ENCODE peak calls at places on chromosomes 12 and 14, in four cellular contexts. One of them, this sample, is unnamed.

GRCh38 chr12:126819554-126819953 is 1447.4 kb upstream of the TMEM132C start:
- DNase-seq in H1: no peak
- DNase-seq in IMR-90: no peak
- DNase-seq in neuronal stem cell: no peak
- DNase-seq in this sample: no peak

GRCh38 chr12:16545836-16546235 is 60.1 kb downstream of the LMO3 start:
- DNase-seq in H1: no peak
- DNase-seq in IMR-90: no peak
- DNase-seq in neuronal stem cell: no peak
- DNase-seq in this sample: no peak

GRCh38 chr12:116927244-116927940 is 16.6 kb downstream of the FBXW8 start:
- DNase-seq in H1: no peak
- DNase-seq in IMR-90: no peak
- DNase-seq in neuronal stem cell: no peak
- DNase-seq in this sample: no peak

GRCh38 chr12:13342971-13343370 is 146.4 kb downstream of the EMP1 start:
- DNase-seq in H1: no peak
- DNase-seq in IMR-90: no peak
- DNase-seq in neuronal stem cell: no peak
- DNase-seq in this sample: no peak

GRCh38 chr14:69170848-69171247 is 17.9 kb upstream of the DCAF5 start:
- DNase-seq in H1: no peak
- DNase-seq in IMR-90: peak; percentile 17
- DNase-seq in neuronal stem cell: no peak
- DNase-seq in this sample: no peak

GRCh38 chr12:83866477-83866876 is 1046.1 kb downstream of the SLC6A15 start:
- DNase-seq in H1: no peak
- DNase-seq in IMR-90: no peak
- DNase-seq in neuronal stem cell: no peak
- DNase-seq in this sample: no peak

GRCh38 chr12:124861492-124861891 is 2.2 kb downstream of the SCARB1 start:
- DNase-seq in H1: no peak
- DNase-seq in IMR-90: no peak
- DNase-seq in neuronal stem cell: no peak
- DNase-seq in this sample: no peak

GRCh38 chr12:53101931-53102781 is 1.1 kb upstream of the SOAT2 start:
- DNase-seq in H1: no peak
- DNase-seq in IMR-90: no peak
- DNase-seq in neuronal stem cell: no peak
- DNase-seq in this sample: no peak

GRCh38 chr14:105026789-105027563 is 6.1 kb upstream of the CDCA4 start:
- DNase-seq in H1: no peak
- DNase-seq in IMR-90: peak; percentile 60
- DNase-seq in neuronal stem cell: no peak
- DNase-seq in this sample: no peak

GRCh38 chr12:77941396-77941795 is 110.7 kb downstream of the NAV3 start:
- DNase-seq in H1: no peak
- DNase-seq in IMR-90: no peak
- DNase-seq in neuronal stem cell: no peak
- DNase-seq in this sample: no peak

GRCh38 chr14:72651081-72651480 is 242.8 kb downstream of the DPF3 start:
- DNase-seq in H1: no peak
- DNase-seq in IMR-90: peak; percentile 55
- DNase-seq in neuronal stem cell: no peak
- DNase-seq in this sample: no peak

GRCh38 chr12:48985901-48986300 is 7.8 kb downstream of the WNT1 start:
- DNase-seq in H1: no peak
- DNase-seq in IMR-90: no peak
- DNase-seq in neuronal stem cell: no peak
- DNase-seq in this sample: no peak

GRCh38 chr12:29157486-29157946 is 8.4 kb downstream of the FAR2 start:
- DNase-seq in H1: no peak
- DNase-seq in IMR-90: peak; percentile 33
- DNase-seq in neuronal stem cell: no peak
- DNase-seq in this sample: no peak

GRCh38 chr14:61894452-61895077 is 132.3 kb downstream of the SNAPC1 start:
- DNase-seq in H1: no peak
- DNase-seq in IMR-90: peak; percentile 70
- DNase-seq in neuronal stem cell: peak; percentile 49
- DNase-seq in this sample: peak; percentile 56

GRCh38 chr12:66668311-66668710 is 10.6 kb downstream of the GRIP1 start:
- DNase-seq in H1: no peak
- DNase-seq in IMR-90: no peak
- DNase-seq in neuronal stem cell: no peak
- DNase-seq in this sample: no peak

GRCh38 chr14:78849952-78850351 is 679.8 kb downstream of the NRXN3 start:
- DNase-seq in H1: no peak
- DNase-seq in IMR-90: no peak
- DNase-seq in neuronal stem cell: no peak
- DNase-seq in this sample: no peak

GRCh38 chr12:44532940-44533339 is 343.2 kb downstream of the NELL2 start:
- DNase-seq in H1: no peak
- DNase-seq in IMR-90: no peak
- DNase-seq in neuronal stem cell: no peak
- DNase-seq in this sample: no peak

GRCh38 chr14:89807905-89808304 is 146.6 kb downstream of the EFCAB11 start:
- DNase-seq in H1: no peak
- DNase-seq in IMR-90: no peak
- DNase-seq in neuronal stem cell: no peak
- DNase-seq in this sample: no peak

GRCh38 chr12:127411141-127411915 is 855.6 kb upstream of the TMEM132C start:
- DNase-seq in H1: no peak
- DNase-seq in IMR-90: no peak
- DNase-seq in neuronal stem cell: no peak
- DNase-seq in this sample: no peak

GRCh38 chr12:46217686-46218508 is 50.9 kb downstream of the SLC38A1 start:
- DNase-seq in H1: no peak
- DNase-seq in IMR-90: no peak
- DNase-seq in neuronal stem cell: no peak
- DNase-seq in this sample: no peak

GRCh38 chr12:50059440-50060119 is 2.2 kb downstream of the ASIC1 start:
- DNase-seq in H1: no peak
- DNase-seq in IMR-90: peak; percentile 39
- DNase-seq in neuronal stem cell: no peak
- DNase-seq in this sample: no peak

GRCh38 chr14:87628129-87628528 is 364.9 kb downstream of the GALC start:
- DNase-seq in H1: no peak
- DNase-seq in IMR-90: peak; percentile 1
- DNase-seq in neuronal stem cell: peak; percentile 76
- DNase-seq in this sample: no peak

GRCh38 chr14:65269732-65270131 is 142.8 kb upstream of the FUT8 start:
- DNase-seq in H1: no peak
- DNase-seq in IMR-90: no peak
- DNase-seq in neuronal stem cell: no peak
- DNase-seq in this sample: no peak

GRCh38 chr14:71532349-71532748 is 399.9 kb upstream of the RGS6 start:
- DNase-seq in H1: no peak
- DNase-seq in IMR-90: peak; percentile 36
- DNase-seq in neuronal stem cell: no peak
- DNase-seq in this sample: no peak

GRCh38 chr12:3185260-3185870 is 108.2 kb downstream of the TSPAN9 start:
- DNase-seq in H1: no peak
- DNase-seq in IMR-90: no peak
- DNase-seq in neuronal stem cell: no peak
- DNase-seq in this sample: no peak

GRCh38 chr12:114767906-114768697 is 84.1 kb upstream of the TBX3 start:
- DNase-seq in H1: no peak
- DNase-seq in IMR-90: peak; percentile 41
- DNase-seq in neuronal stem cell: no peak
- DNase-seq in this sample: no peak

GRCh38 chr12:34604631-34605509 is 582.6 kb downstream of the ALG10 start:
- DNase-seq in H1: no peak
- DNase-seq in IMR-90: no peak
- DNase-seq in neuronal stem cell: no peak
- DNase-seq in this sample: peak; percentile 21

GRCh38 chr14:44392984-44393383 is 114.1 kb downstream of the FSCB start:
- DNase-seq in H1: no peak
- DNase-seq in IMR-90: no peak
- DNase-seq in neuronal stem cell: no peak
- DNase-seq in this sample: no peak

GRCh38 chr14:105989746-105990302 is 463.4 kb downstream of the TMEM121 start:
- DNase-seq in H1: no peak
- DNase-seq in IMR-90: no peak
- DNase-seq in neuronal stem cell: no peak
- DNase-seq in this sample: no peak

DNA sequence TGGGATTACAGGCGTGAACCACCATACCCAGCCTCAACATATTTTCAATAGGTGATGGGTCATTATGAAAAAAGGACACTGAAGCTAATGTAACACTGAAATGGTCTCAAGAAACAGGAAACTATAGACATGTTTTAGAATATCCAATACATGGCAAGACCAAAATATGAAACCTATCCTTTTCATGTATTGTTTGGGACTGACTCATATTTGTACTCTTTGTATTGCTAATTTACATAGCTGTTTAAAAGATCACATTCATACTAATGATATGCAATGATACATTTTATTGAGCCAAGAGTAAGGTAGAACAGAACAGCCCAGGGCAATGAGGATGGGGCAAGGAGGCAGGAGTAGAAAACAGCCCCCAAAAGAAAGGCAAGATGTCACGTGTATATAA is 32.6 kb downstream of the RESF1 start:
- DNase-seq in H1: no peak
- DNase-seq in IMR-90: no peak
- DNase-seq in neuronal stem cell: no peak
- DNase-seq in this sample: no peak
- H4K8ac ChIP-seq in H1: no peak overlapping the region
- H4K8ac ChIP-seq in IMR-90: no peak overlapping the region
- H4K8ac ChIP-seq in neuronal stem cell: no peak overlapping the region
- H4K8ac ChIP-seq in this sample: no peak overlapping the region

DNA sequence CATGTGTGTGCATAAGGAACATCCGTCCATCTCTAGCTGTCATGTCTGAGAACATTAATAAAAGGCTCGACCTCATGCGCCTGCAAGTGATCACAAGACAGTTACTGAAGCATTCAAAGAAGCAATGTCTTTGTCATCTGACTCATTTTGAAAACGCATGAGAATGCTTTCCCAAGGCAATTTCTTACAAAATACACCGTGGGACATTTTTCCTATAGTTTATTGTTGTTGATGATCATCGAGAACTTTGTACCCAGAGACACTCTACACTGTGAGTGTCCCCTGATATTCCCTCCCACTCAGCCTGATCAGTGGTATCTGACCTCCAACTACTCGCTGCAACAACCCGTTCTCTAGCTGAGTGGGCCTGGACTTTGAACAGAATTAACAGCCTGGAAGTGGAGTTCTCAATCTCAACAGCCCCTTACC is 68.1 kb downstream of the ETV6 start:
- DNase-seq in H1: no peak
- DNase-seq in IMR-90: peak; percentile 72
- DNase-seq in neuronal stem cell: no peak
- DNase-seq in this sample: no peak
- H3K14ac ChIP-seq in H1: no peak overlapping the region
- H3K14ac ChIP-seq in IMR-90: peak overlapping the region; percentile 72
- H3K14ac ChIP-seq in neuronal stem cell: no peak overlapping the region
- H3K14ac ChIP-seq in this sample: no peak overlapping the region

GRCh38 chr12:121465921-121466799 is 66.2 kb downstream of the RNF34 start:
- DNase-seq in H1: no peak
- DNase-seq in IMR-90: no peak
- DNase-seq in neuronal stem cell: no peak
- DNase-seq in this sample: no peak
- H3K23ac ChIP-seq in H1: no peak overlapping the region
- H3K23ac ChIP-seq in IMR-90: peak overlapping the region; percentile 32
- H3K23ac ChIP-seq in neuronal stem cell: no peak overlapping the region
- H3K23ac ChIP-seq in this sample: no peak overlapping the region

DNA sequence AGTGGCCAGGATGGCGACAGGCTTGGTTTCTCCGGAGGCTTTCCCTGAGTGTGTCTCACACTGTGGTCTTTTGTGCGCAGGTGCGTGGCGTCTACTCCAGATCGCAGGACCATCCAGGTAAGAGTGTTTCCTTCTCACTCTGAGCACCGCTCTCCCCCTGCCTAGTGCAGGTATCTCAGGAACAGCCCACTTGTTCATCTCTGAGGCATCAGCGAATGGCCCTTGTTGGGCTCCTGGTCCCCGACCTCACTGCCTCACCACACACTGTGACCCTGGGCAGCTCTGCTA is 781 bp downstream of the ADGRD1 start:
- DNase-seq in H1: no peak
- DNase-seq in IMR-90: no peak
- DNase-seq in neuronal stem cell: no peak
- DNase-seq in this sample: no peak
- H4K8ac ChIP-seq in H1: no peak overlapping the region
- H4K8ac ChIP-seq in IMR-90: no peak overlapping the region
- H4K8ac ChIP-seq in neuronal stem cell: no peak overlapping the region
- H4K8ac ChIP-seq in this sample: no peak overlapping the region

GRCh38 chr12:100716949-100717732 is 77.4 kb upstream of the ANO4 start:
- DNase-seq in H1: no peak
- DNase-seq in IMR-90: no peak
- DNase-seq in neuronal stem cell: peak; percentile 43
- DNase-seq in this sample: peak; percentile 64
- H3K14ac ChIP-seq in H1: no peak overlapping the region
- H3K14ac ChIP-seq in IMR-90: no peak overlapping the region
- H3K14ac ChIP-seq in neuronal stem cell: peak overlapping the region; percentile 66
- H3K14ac ChIP-seq in this sample: no peak overlapping the region

DNA sequence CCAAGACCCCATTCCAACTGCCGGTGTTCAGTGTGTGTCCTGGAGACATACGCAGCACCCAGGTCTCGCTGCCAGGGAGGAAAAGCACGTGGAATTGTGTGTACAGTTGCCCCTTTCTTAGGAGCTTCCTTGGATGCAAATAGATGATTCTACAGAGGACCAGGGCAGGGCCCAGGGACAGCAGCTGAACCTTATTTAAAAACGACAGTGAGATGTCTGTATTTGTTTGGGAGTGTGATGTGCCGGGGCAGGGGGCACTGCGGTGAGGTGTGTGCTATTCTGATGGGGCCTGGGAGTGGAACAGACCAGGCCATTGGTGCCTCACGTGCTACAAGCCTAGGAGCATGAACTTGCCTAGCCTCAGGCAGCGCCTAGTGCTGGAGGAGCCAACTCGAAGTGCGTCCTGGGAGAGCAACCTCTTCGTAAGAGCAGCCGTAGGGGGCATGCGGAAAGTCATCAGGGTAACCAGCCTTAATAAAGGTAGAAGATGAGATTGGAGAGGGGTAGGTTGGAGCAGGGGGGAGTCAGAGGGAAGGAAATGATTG is 98.3 kb upstream of the ESRRB start:
- DNase-seq in H1: no peak
- DNase-seq in IMR-90: no peak
- DNase-seq in neuronal stem cell: no peak
- DNase-seq in this sample: peak; percentile 29
- H3K23ac ChIP-seq in H1: no peak overlapping the region
- H3K23ac ChIP-seq in IMR-90: no peak overlapping the region
- H3K23ac ChIP-seq in neuronal stem cell: no peak overlapping the region
- H3K23ac ChIP-seq in this sample: no peak overlapping the region

GRCh38 chr12:131830335-131831020 is 2.3 kb downstream of the MMP17 start:
- DNase-seq in H1: no peak
- DNase-seq in IMR-90: peak; percentile 77
- DNase-seq in neuronal stem cell: peak; percentile 68
- DNase-seq in this sample: peak; percentile 76
- H4K8ac ChIP-seq in H1: peak overlapping the region; percentile 83
- H4K8ac ChIP-seq in IMR-90: peak overlapping the region; percentile 10
- H4K8ac ChIP-seq in neuronal stem cell: no peak overlapping the region
- H4K8ac ChIP-seq in this sample: no peak overlapping the region

DNA sequence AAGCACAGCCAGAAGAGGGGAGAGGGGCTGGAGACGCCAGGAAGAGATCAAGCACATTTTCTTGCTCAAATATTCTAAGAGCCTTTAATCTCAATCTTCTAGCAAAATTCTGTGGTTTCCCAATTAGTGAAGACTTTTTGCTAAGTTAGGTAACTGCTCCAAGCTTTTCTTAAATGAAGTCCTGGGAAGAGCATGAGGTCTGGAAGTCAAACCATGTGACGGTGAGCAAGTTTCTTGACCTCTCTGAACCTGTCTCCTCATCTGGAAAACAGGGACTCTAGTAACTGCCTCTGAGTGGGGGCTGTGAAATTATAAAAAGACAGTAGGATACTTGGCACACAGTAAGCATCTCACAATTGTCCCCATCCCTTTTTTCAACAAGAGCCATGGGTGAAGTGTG is 24.1 kb downstream of the BDKRB1 start:
- DNase-seq in H1: no peak
- DNase-seq in IMR-90: no peak
- DNase-seq in neuronal stem cell: no peak
- DNase-seq in this sample: no peak
- H3K14ac ChIP-seq in H1: no peak overlapping the region
- H3K14ac ChIP-seq in IMR-90: no peak overlapping the region
- H3K14ac ChIP-seq in neuronal stem cell: no peak overlapping the region
- H3K14ac ChIP-seq in this sample: no peak overlapping the region